ENCODE peak calls at places on chromosome X, in nine cellular contexts. G is substantia nigra, I is posterior cingulate gyrus, L is MV-4-11, W is sciatic nerve, T is stromal cell of bone marrow, U is dermis microvascular lymphatic vessel endothelial cell, K is Ammon's horn, H is NCI-H1436 treated with DMSO at 0.1 percent for 48 hours. Y is an unnamed sample.
A peak's percentile ranks its signal among the peaks of the same experiment; 100 is the strongest.

GRCh38 chrX:151919610-151920009 is 6.9 kb downstream of the MAGEA4 start:
- DNase-seq in G (no peak), I (no peak), L (no peak), W (no peak), T (no peak), U (no peak), K (no peak), H (no peak), Y (no peak)

GRCh38 chrX:72308566-72309296 is 3.0 kb upstream of the CITED1 start:
- DNase-seq in G (peak; percentile 1), I (peak; percentile 40), L (peak; percentile 45), W (peak; percentile 79), T (peak; percentile 28), U (peak; percentile 51), K (peak; percentile 38), H (peak; percentile 58), Y (peak; percentile 82)

GRCh38 chrX:22296871-22297270 is 24.2 kb downstream of the CBLL2 start:
- DNase-seq in G (no peak), I (no peak), L (no peak), W (no peak), T (no peak), U (no peak), K (no peak), H (no peak), Y (no peak)

GRCh38 chrX:149074429-149074828 is 430.7 kb downstream of the IDS start:
- DNase-seq in G (no peak), I (no peak), L (peak; percentile 1), W (peak; percentile 61), T (peak; percentile 43), U (no peak), K (no peak), H (no peak), Y (no peak)

GRCh38 chrX:19280636-19281035 is 63.1 kb upstream of the PDHA1 start:
- DNase-seq in G (no peak), I (no peak), L (no peak), W (no peak), T (no peak), U (no peak), K (no peak), H (no peak), Y (no peak)

GRCh38 chrX:101230636-101231035 is 11.1 kb downstream of the DRP2 start:
- DNase-seq in G (no peak), I (no peak), L (no peak), W (no peak), T (no peak), U (peak; percentile 39), K (no peak), H (no peak), Y (no peak)

GRCh38 chrX:149682031-149682430 is 29.8 kb upstream of the MAGEA11 start:
- DNase-seq in G (no peak), I (no peak), L (no peak), W (no peak), T (no peak), U (no peak), K (no peak), H (no peak), Y (peak; percentile 53)

GRCh38 chrX:136735604-136736003 is 45.1 kb downstream of the ARHGEF6 start:
- DNase-seq in G (no peak), I (no peak), L (peak; percentile 25), W (no peak), T (no peak), U (no peak), K (no peak), H (no peak), Y (no peak)

GRCh38 chrX:114650351-114650750 is 66.5 kb downstream of the HTR2C start:
- DNase-seq in G (no peak), I (no peak), L (no peak), W (no peak), T (no peak), U (no peak), K (no peak), H (no peak), Y (no peak)

GRCh38 chrX:85851418-85851817 is 195.9 kb downstream of the CHM start:
- DNase-seq in G (no peak), I (no peak), L (no peak), W (no peak), T (no peak), U (peak; percentile 1), K (peak; percentile 1), H (no peak), Y (peak; percentile 41)

GRCh38 chrX:118727686-118728339 is 407 bp downstream of the IL13RA1 start:
- DNase-seq in G (no peak), I (peak; percentile 7), L (no peak), W (no peak), T (no peak), U (peak; percentile 48), K (no peak), H (no peak), Y (no peak)

GRCh38 chrX:83511208-83511607 is 3.1 kb downstream of the POU3F4 start:
- DNase-seq in G (no peak), I (no peak), L (no peak), W (no peak), T (no peak), U (no peak), K (no peak), H (no peak), Y (peak; percentile 60)

GRCh38 chrX:114619874-114620273 is 36.0 kb downstream of the HTR2C start:
- DNase-seq in G (no peak), I (no peak), L (peak; percentile 15), W (no peak), T (no peak), U (peak; percentile 0), K (no peak), H (no peak), Y (no peak)

GRCh38 chrX:67543818-67544217 is at the start of gene AR:
- DNase-seq in G (no peak), I (no peak), L (no peak), W (peak; percentile 83), T (no peak), U (peak; percentile 73), K (peak; percentile 11), H (no peak), Y (peak; percentile 85)

GRCh38 chrX:10190367-10190766 is 33.6 kb downstream of the CLCN4 start:
- DNase-seq in G (no peak), I (no peak), L (peak; percentile 61), W (no peak), T (peak; percentile 64), U (peak; percentile 71), K (peak; percentile 69), H (no peak), Y (no peak)